ENCODE peak calls at places on chromosomes 12 and 14, in six cellular contexts. M is hepatocyte, X is left ventricle myocardium inferior, Q is A673, H is ovary, B is OCI-LY7. G is an unnamed sample.

GRCh38 chr12:19855876-19856275 is 416.6 kb downstream of the AEBP2 start:
- DNase-seq in H (no peak), X (no peak), Q (no peak), M (no peak), B (no peak), G (no peak)

GRCh38 chr12:57129311-57130288 is 1.3 kb downstream of the LRP1 start:
- DNase-seq in X (no peak), H (peak; percentile 62), M (no peak), B (no peak), Q (no peak), G (peak; percentile 41)

GRCh38 chr12:92028039-92028709 is 117.5 kb downstream of the BTG1 start:
- DNase-seq in B (no peak), M (no peak), X (no peak), Q (peak; percentile 23), H (no peak), G (no peak)

GRCh38 chr12:57989837-57990236 is 48.5 kb downstream of the ATP23 start:
- DNase-seq in B (no peak), Q (no peak), M (no peak), X (no peak), H (no peak), G (no peak)

GRCh38 chr12:48110691-48111315 is 4.9 kb upstream of the SENP1 start:
- DNase-seq in Q (no peak), B (no peak), M (no peak), H (no peak), X (no peak), G (no peak)

GRCh38 chr12:92759634-92760268 is 57.0 kb downstream of the PLEKHG7 start:
- DNase-seq in X (no peak), M (peak; percentile 45), H (no peak), Q (peak; percentile 72), B (no peak), G (no peak)

GRCh38 chr14:48771717-48772116 is 814.5 kb downstream of the RPS29 start:
- DNase-seq in B (no peak), X (no peak), M (no peak), Q (no peak), H (no peak), G (no peak)

GRCh38 chr12:18479266-18479665 is 217.9 kb downstream of the PIK3C2G start:
- DNase-seq in Q (no peak), B (no peak), H (no peak), M (peak; percentile 19), X (no peak), G (no peak)

GRCh38 chr12:120399531-120399930 is 30.6 kb upstream of the MSI1 start:
- DNase-seq in X (no peak), M (no peak), H (no peak), Q (no peak), B (no peak), G (no peak)

GRCh38 chr14:37252434-37252833 is 54.7 kb downstream of the MIPOL1 start:
- DNase-seq in Q (no peak), X (no peak), M (no peak), H (no peak), B (no peak), G (no peak)

GRCh38 chr12:96878704-96879103 is 28.4 kb upstream of the NEDD1 start:
- DNase-seq in X (no peak), Q (no peak), B (no peak), M (no peak), H (no peak), G (no peak)

GRCh38 chr12:34396861-34397590 is 374.7 kb downstream of the ALG10 start:
- DNase-seq in B (no peak), M (no peak), Q (no peak), X (peak; percentile 5), H (peak; percentile 3), G (peak; percentile 20)

GRCh38 chr12:47903151-47903611 is 1.6 kb downstream of the VDR start:
- DNase-seq in Q (no peak), B (no peak), X (no peak), H (no peak), M (peak; percentile 44), G (no peak)

GRCh38 chr12:90859591-90859990 is 95.4 kb downstream of the CCER1 start:
- DNase-seq in M (no peak), B (no peak), H (no peak), Q (no peak), X (no peak), G (no peak)

GRCh38 chr14:65446159-65446558 is 33.6 kb downstream of the FUT8 start:
- DNase-seq in B (no peak), M (no peak), X (no peak), Q (peak; percentile 18), H (no peak), G (no peak)

GRCh38 chr12:83389237-83389996 is 702.7 kb downstream of the TMTC2 start:
- DNase-seq in M (peak; percentile 56), Q (peak; percentile 30), H (no peak), X (no peak), B (no peak), G (peak; percentile 6)

GRCh38 chr12:1309610-1310009 is 284.8 kb downstream of the FBXL14 start:
- DNase-seq in X (no peak), Q (no peak), M (no peak), B (peak; percentile 69), H (no peak), G (no peak)

GRCh38 chr12:1313906-1314305 is 280.5 kb downstream of the FBXL14 start:
- DNase-seq in Q (no peak), B (no peak), H (no peak), M (no peak), X (no peak), G (no peak)

GRCh38 chr12:1310684-1311083 is 283.7 kb downstream of the FBXL14 start:
- DNase-seq in H (no peak), B (peak; percentile 71), M (no peak), Q (no peak), X (no peak), G (no peak)

GRCh38 chr12:1307796-1308195 is 286.6 kb downstream of the FBXL14 start:
- DNase-seq in B (no peak), M (no peak), H (no peak), Q (no peak), X (no peak), G (no peak)

DNA sequence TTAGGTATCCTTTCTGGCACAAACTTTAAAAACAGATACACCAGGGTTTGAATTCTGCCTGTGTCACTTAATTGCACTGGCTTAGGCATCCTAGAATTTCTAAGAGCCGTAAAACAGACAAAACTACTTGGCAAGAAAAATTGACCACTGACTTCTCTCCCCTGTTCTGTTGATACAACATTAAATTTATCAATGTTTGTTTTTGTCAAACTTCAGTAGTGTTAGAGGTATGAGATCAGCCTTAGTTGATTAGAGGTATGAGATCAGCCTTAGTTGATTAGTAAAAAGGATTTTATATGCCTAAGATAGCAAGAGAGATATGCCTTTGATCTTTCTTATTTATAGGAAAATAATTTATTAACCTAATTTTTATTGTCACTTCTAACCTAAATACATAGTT is 283.2 kb downstream of the FBXL14 start:
- DNase-seq in X (no peak), M (no peak), H (no peak), Q (no peak), B (no peak), G (no peak)
- H3K27ac ChIP-seq in X (no peak overlapping the region), M (no peak overlapping the region), H (no peak overlapping the region), Q (no peak overlapping the region), B (peak overlapping the region; percentile 58), G (no peak overlapping the region)

GRCh38 chr14:95320076-95320895 is 578 bp upstream of the CLMN start:
- DNase-seq in X (peak; percentile 34), M (no peak), H (peak; percentile 49), B (peak; percentile 48), Q (peak; percentile 44), G (no peak)
- H3K4me3 ChIP-seq in X (peak overlapping the region; percentile 96), M (no peak overlapping the region), H (peak overlapping the region; percentile 42), B (peak overlapping the region; percentile 62), Q (peak overlapping the region; percentile 48), G (peak overlapping the region; percentile 46)

GRCh38 chr12:131425468-131425867 is 285.4 kb upstream of the SFSWAP start:
- DNase-seq in H (no peak), Q (no peak), X (no peak), B (no peak), M (no peak), G (no peak)

GRCh38 chr12:131428086-131428685 is 282.7 kb upstream of the SFSWAP start:
- DNase-seq in X (no peak), M (no peak), Q (no peak), H (no peak), B (no peak), G (no peak)

GRCh38 chr12:131432532-131433260 is 278.2 kb upstream of the SFSWAP start:
- DNase-seq in B (peak; percentile 33), H (no peak), Q (no peak), M (no peak), X (no peak), G (no peak)

GRCh38 chr12:131434208-131435125 is 276.4 kb upstream of the SFSWAP start:
- DNase-seq in X (no peak), B (no peak), M (no peak), H (no peak), Q (no peak), G (no peak)

GRCh38 chr12:131430158-131430772 is 280.6 kb upstream of the SFSWAP start:
- DNase-seq in H (no peak), B (no peak), Q (no peak), M (no peak), X (no peak), G (no peak)
- H3K27ac ChIP-seq in H (no peak overlapping the region), B (no peak overlapping the region), Q (no peak overlapping the region), M (no peak overlapping the region), X (no peak overlapping the region), G (no peak overlapping the region)

DNA sequence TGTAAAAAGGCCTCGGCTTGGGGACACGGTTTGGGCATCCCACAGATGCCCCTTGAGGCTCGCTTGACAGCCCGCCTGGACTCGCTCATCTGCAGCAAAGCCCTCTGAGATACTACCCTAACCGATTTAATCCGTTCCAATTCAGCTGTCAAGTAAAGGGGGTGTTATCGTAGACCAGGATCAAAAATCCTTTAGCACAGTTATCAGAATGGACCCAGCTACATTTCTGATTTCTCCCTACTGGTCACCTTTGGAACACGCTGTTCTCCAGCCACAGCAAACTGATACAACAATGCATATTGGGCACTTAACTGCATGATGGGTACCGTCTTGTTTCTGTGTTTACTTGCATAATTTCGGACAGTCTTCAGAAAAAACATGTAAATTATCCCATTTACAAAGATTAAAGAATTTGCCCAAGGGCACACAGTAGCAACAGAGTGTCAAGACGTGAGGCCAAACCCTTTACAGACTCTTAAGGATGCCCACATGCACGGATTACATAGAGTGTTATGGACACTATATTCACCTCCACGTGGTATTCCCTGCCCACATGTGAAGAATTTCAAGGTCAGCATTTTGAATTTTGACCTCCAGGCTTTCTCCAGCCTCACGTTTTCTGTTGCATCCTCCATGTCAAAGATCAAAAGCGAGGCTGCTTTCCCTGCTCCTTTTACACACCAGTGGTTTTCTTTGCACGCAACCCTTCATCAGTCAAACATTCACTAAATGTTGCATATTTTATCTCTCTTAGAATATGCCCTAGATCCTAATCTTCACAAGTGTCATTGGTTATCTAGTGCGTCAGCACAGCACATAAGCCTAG is 3.2 kb upstream of the DUSP6 start:
- DNase-seq in X (no peak), H (no peak), Q (peak; percentile 41), B (no peak), M (no peak), G (no peak)
- H3K4me3 ChIP-seq in X (peak overlapping the region; percentile 89), H (no peak overlapping the region), Q (peak overlapping the region; percentile 61), B (no peak overlapping the region), M (peak overlapping the region; percentile 72), G (peak overlapping the region; percentile 84)

GRCh38 chr14:68552597-68552996 is 240.3 kb downstream of the ZFP36L1 start:
- DNase-seq in Q (peak; percentile 63), H (no peak), M (no peak), B (peak; percentile 66), X (no peak), G (no peak)
- H3K27ac ChIP-seq in Q (peak overlapping the region; percentile 51), H (no peak overlapping the region), M (peak overlapping the region; percentile 90), B (no peak overlapping the region), X (peak overlapping the region; percentile 75), G (no peak overlapping the region)